ENCODE peak calls at places on chromosomes 16 and 17, in nine cellular contexts. One of them, this sample, is unnamed.

GRCh38 chr16:54409982-54410381 is 123.4 kb upstream of the IRX3 start:
- DNase-seq in tibial nerve: no peak
- DNase-seq in cardiac muscle cell: no peak
- DNase-seq in left lung: no peak
- DNase-seq in fibroblast of mammary gland: no peak
- DNase-seq in Peyer's patch: no peak
- DNase-seq in pancreas: no peak
- DNase-seq in prostate gland: no peak
- DNase-seq in gastrocnemius medialis: no peak
- DNase-seq in this sample: no peak

GRCh38 chr17:17841620-17842025 is 4.8 kb upstream of the SREBF1 start:
- DNase-seq in tibial nerve: no peak
- DNase-seq in cardiac muscle cell: peak
- DNase-seq in left lung: no peak
- DNase-seq in fibroblast of mammary gland: no peak
- DNase-seq in Peyer's patch: no peak
- DNase-seq in pancreas: peak
- DNase-seq in prostate gland: peak
- DNase-seq in gastrocnemius medialis: peak
- DNase-seq in this sample: no peak

GRCh38 chr17:68704897-68705296 is 103.7 kb upstream of the FAM20A start:
- DNase-seq in tibial nerve: no peak
- DNase-seq in cardiac muscle cell: no peak
- DNase-seq in left lung: no peak
- DNase-seq in fibroblast of mammary gland: peak
- DNase-seq in Peyer's patch: no peak
- DNase-seq in pancreas: no peak
- DNase-seq in prostate gland: no peak
- DNase-seq in gastrocnemius medialis: no peak
- DNase-seq in this sample: no peak

GRCh38 chr17:60091109-60091508 is 12.4 kb upstream of the HEATR6 start:
- DNase-seq in tibial nerve: no peak
- DNase-seq in cardiac muscle cell: no peak
- DNase-seq in left lung: no peak
- DNase-seq in fibroblast of mammary gland: no peak
- DNase-seq in Peyer's patch: no peak
- DNase-seq in pancreas: no peak
- DNase-seq in prostate gland: peak
- DNase-seq in gastrocnemius medialis: no peak
- DNase-seq in this sample: no peak

GRCh38 chr16:48106445-48106844 is 49.3 kb downstream of the ABCC12 start:
- DNase-seq in tibial nerve: no peak
- DNase-seq in cardiac muscle cell: no peak
- DNase-seq in left lung: no peak
- DNase-seq in fibroblast of mammary gland: no peak
- DNase-seq in Peyer's patch: no peak
- DNase-seq in pancreas: no peak
- DNase-seq in prostate gland: no peak
- DNase-seq in gastrocnemius medialis: no peak
- DNase-seq in this sample: no peak

GRCh38 chr16:54007504-54007903 is 279.1 kb downstream of the IRX3 start:
- DNase-seq in tibial nerve: no peak
- DNase-seq in cardiac muscle cell: no peak
- DNase-seq in left lung: no peak
- DNase-seq in fibroblast of mammary gland: no peak
- DNase-seq in Peyer's patch: no peak
- DNase-seq in pancreas: no peak
- DNase-seq in prostate gland: no peak
- DNase-seq in gastrocnemius medialis: no peak
- DNase-seq in this sample: no peak

GRCh38 chr17:18187816-18188761 is 4.5 kb downstream of the ALKBH5 start:
- DNase-seq in tibial nerve: no peak
- DNase-seq in cardiac muscle cell: no peak
- DNase-seq in left lung: peak
- DNase-seq in fibroblast of mammary gland: peak
- DNase-seq in Peyer's patch: no peak
- DNase-seq in pancreas: no peak
- DNase-seq in prostate gland: no peak
- DNase-seq in gastrocnemius medialis: no peak
- DNase-seq in this sample: peak

GRCh38 chr16:14304891-14305459 is 233.9 kb downstream of the MRTFB start:
- DNase-seq in tibial nerve: no peak
- DNase-seq in cardiac muscle cell: no peak
- DNase-seq in left lung: no peak
- DNase-seq in fibroblast of mammary gland: no peak
- DNase-seq in Peyer's patch: no peak
- DNase-seq in pancreas: peak
- DNase-seq in prostate gland: no peak
- DNase-seq in gastrocnemius medialis: no peak
- DNase-seq in this sample: no peak

GRCh38 chr17:51347851-51348584 is 87.7 kb downstream of the UTP18 start:
- DNase-seq in tibial nerve: no peak
- DNase-seq in cardiac muscle cell: no peak
- DNase-seq in left lung: no peak
- DNase-seq in fibroblast of mammary gland: no peak
- DNase-seq in Peyer's patch: no peak
- DNase-seq in pancreas: no peak
- DNase-seq in prostate gland: no peak
- DNase-seq in gastrocnemius medialis: no peak
- DNase-seq in this sample: no peak

GRCh38 chr17:34382586-34383224 is 19.7 kb upstream of the CCL1 start:
- DNase-seq in tibial nerve: no peak
- DNase-seq in cardiac muscle cell: no peak
- DNase-seq in left lung: no peak
- DNase-seq in fibroblast of mammary gland: no peak
- DNase-seq in Peyer's patch: no peak
- DNase-seq in pancreas: no peak
- DNase-seq in prostate gland: no peak
- DNase-seq in gastrocnemius medialis: no peak
- DNase-seq in this sample: no peak

GRCh38 chr16:89564476-89565255 is 4.2 kb downstream of the RPL13 start:
- DNase-seq in tibial nerve: no peak
- DNase-seq in cardiac muscle cell: peak
- DNase-seq in left lung: no peak
- DNase-seq in fibroblast of mammary gland: peak
- DNase-seq in Peyer's patch: no peak
- DNase-seq in pancreas: peak
- DNase-seq in prostate gland: no peak
- DNase-seq in gastrocnemius medialis: no peak
- DNase-seq in this sample: peak

GRCh38 chr17:69651921-69652320 is 237.4 kb downstream of the MAP2K6 start:
- DNase-seq in tibial nerve: no peak
- DNase-seq in cardiac muscle cell: no peak
- DNase-seq in left lung: no peak
- DNase-seq in fibroblast of mammary gland: peak
- DNase-seq in Peyer's patch: no peak
- DNase-seq in pancreas: no peak
- DNase-seq in prostate gland: no peak
- DNase-seq in gastrocnemius medialis: no peak
- DNase-seq in this sample: no peak

GRCh38 chr16:72602499-72602898 is 430.5 kb upstream of the PMFBP1 start:
- DNase-seq in tibial nerve: no peak
- DNase-seq in cardiac muscle cell: no peak
- DNase-seq in left lung: no peak
- DNase-seq in fibroblast of mammary gland: no peak
- DNase-seq in Peyer's patch: no peak
- DNase-seq in pancreas: no peak
- DNase-seq in prostate gland: no peak
- DNase-seq in gastrocnemius medialis: no peak
- DNase-seq in this sample: no peak
- H3K4me3 ChIP-seq in tibial nerve: no peak
- H3K4me3 ChIP-seq in cardiac muscle cell: no peak
- H3K4me3 ChIP-seq in left lung: no peak
- H3K4me3 ChIP-seq in fibroblast of mammary gland: no peak
- H3K4me3 ChIP-seq in Peyer's patch: no peak
- H3K4me3 ChIP-seq in pancreas: no peak
- H3K4me3 ChIP-seq in prostate gland: no peak
- H3K4me3 ChIP-seq in gastrocnemius medialis: no peak
- H3K4me3 ChIP-seq in this sample: no peak

GRCh38 chr17:41404024-41404651 is 6.7 kb upstream of the KRT31 start:
- DNase-seq in tibial nerve: no peak
- DNase-seq in cardiac muscle cell: no peak
- DNase-seq in left lung: no peak
- DNase-seq in fibroblast of mammary gland: peak
- DNase-seq in Peyer's patch: no peak
- DNase-seq in pancreas: no peak
- DNase-seq in prostate gland: no peak
- DNase-seq in gastrocnemius medialis: no peak
- DNase-seq in this sample: peak

GRCh38 chr17:41407226-41407625 is 9.8 kb upstream of the KRT31 start:
- DNase-seq in tibial nerve: no peak
- DNase-seq in cardiac muscle cell: no peak
- DNase-seq in left lung: no peak
- DNase-seq in fibroblast of mammary gland: no peak
- DNase-seq in Peyer's patch: no peak
- DNase-seq in pancreas: no peak
- DNase-seq in prostate gland: no peak
- DNase-seq in gastrocnemius medialis: no peak
- DNase-seq in this sample: no peak

GRCh38 chr17:41402161-41402560 is 4.8 kb upstream of the KRT31 start:
- DNase-seq in tibial nerve: no peak
- DNase-seq in cardiac muscle cell: no peak
- DNase-seq in left lung: no peak
- DNase-seq in fibroblast of mammary gland: peak
- DNase-seq in Peyer's patch: no peak
- DNase-seq in pancreas: no peak
- DNase-seq in prostate gland: no peak
- DNase-seq in gastrocnemius medialis: no peak
- DNase-seq in this sample: no peak

GRCh38 chr17:41403409-41404023 is 6.1 kb upstream of the KRT31 start:
- DNase-seq in tibial nerve: no peak
- DNase-seq in cardiac muscle cell: no peak
- DNase-seq in left lung: no peak
- DNase-seq in fibroblast of mammary gland: no peak
- DNase-seq in Peyer's patch: no peak
- DNase-seq in pancreas: no peak
- DNase-seq in prostate gland: no peak
- DNase-seq in gastrocnemius medialis: no peak
- DNase-seq in this sample: no peak

GRCh38 chr17:41406205-41406604 is 8.8 kb upstream of the KRT31 start:
- DNase-seq in tibial nerve: no peak
- DNase-seq in cardiac muscle cell: no peak
- DNase-seq in left lung: no peak
- DNase-seq in fibroblast of mammary gland: no peak
- DNase-seq in Peyer's patch: no peak
- DNase-seq in pancreas: no peak
- DNase-seq in prostate gland: no peak
- DNase-seq in gastrocnemius medialis: no peak
- DNase-seq in this sample: peak
- TF ChIP-seq CTCF in tibial nerve: no peak
- TF ChIP-seq CTCF in cardiac muscle cell: no peak
- TF ChIP-seq CTCF in left lung: no peak
- TF ChIP-seq CTCF in fibroblast of mammary gland: no peak
- TF ChIP-seq CTCF in Peyer's patch: no peak
- TF ChIP-seq CTCF in pancreas: no peak
- TF ChIP-seq CTCF in prostate gland: no peak
- TF ChIP-seq CTCF in gastrocnemius medialis: no peak
- TF ChIP-seq CTCF in this sample: peak

GRCh38 chr16:3202903-3203539 is 15.0 kb downstream of the OR1F1 start:
- DNase-seq in tibial nerve: no peak
- DNase-seq in cardiac muscle cell: no peak
- DNase-seq in left lung: no peak
- DNase-seq in fibroblast of mammary gland: peak
- DNase-seq in Peyer's patch: no peak
- DNase-seq in pancreas: no peak
- DNase-seq in prostate gland: no peak
- DNase-seq in gastrocnemius medialis: no peak
- DNase-seq in this sample: no peak

GRCh38 chr16:3212567-3212966 is 22.4 kb downstream of the ZNF200 start:
- DNase-seq in tibial nerve: no peak
- DNase-seq in cardiac muscle cell: no peak
- DNase-seq in left lung: no peak
- DNase-seq in fibroblast of mammary gland: no peak
- DNase-seq in Peyer's patch: no peak
- DNase-seq in pancreas: no peak
- DNase-seq in prostate gland: no peak
- DNase-seq in gastrocnemius medialis: no peak
- DNase-seq in this sample: no peak

GRCh38 chr16:3212006-3212405 is 23.0 kb downstream of the ZNF200 start:
- DNase-seq in tibial nerve: no peak
- DNase-seq in cardiac muscle cell: no peak
- DNase-seq in left lung: no peak
- DNase-seq in fibroblast of mammary gland: no peak
- DNase-seq in Peyer's patch: no peak
- DNase-seq in pancreas: no peak
- DNase-seq in prostate gland: no peak
- DNase-seq in gastrocnemius medialis: no peak
- DNase-seq in this sample: no peak

DNA sequence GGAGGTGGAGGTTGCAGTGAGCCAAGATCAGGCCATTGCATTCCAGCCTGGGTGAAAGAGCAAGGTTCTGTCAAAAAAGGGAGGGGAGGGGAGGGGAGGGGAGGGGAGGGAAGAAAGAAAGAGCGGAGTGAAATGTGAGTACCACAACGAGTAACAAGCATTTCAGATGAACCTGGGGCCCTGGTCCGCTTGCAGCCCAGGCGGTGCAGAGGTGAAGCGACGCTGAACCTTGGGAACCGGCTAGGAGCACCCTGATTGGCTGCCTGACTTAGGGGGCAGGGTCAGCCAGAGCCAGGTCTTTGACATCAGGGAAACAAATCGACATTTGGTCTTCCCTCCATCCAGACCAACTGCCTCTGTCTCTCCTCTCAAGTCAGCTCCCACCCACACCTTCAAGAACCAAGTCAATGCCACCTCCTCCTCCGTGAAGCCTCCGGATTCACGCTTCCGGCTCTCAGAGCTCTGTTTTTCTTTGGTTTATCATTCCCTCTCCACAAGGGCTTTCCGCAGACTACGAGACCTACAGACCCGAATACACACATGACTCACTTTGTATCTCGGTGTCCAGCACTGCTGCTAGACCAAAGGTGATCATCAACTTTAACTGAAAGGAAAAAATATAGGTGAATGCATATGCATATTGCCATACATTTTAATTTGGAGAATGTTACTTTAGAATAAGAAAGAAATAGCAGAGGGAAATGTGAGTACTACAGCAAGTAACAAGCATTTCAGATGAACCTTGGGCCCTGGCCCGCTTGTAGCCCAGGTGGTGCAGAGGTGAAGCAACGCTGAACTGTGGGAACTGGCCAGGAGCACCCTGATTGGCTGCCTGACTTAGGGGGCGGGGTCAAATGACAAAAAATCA is 19.3 kb downstream of the OR1F1 start:
- DNase-seq in tibial nerve: no peak
- DNase-seq in cardiac muscle cell: no peak
- DNase-seq in left lung: no peak
- DNase-seq in fibroblast of mammary gland: no peak
- DNase-seq in Peyer's patch: no peak
- DNase-seq in pancreas: no peak
- DNase-seq in prostate gland: no peak
- DNase-seq in gastrocnemius medialis: no peak
- DNase-seq in this sample: no peak
- H3K4me3 ChIP-seq in tibial nerve: no peak
- H3K4me3 ChIP-seq in cardiac muscle cell: no peak
- H3K4me3 ChIP-seq in left lung: no peak
- H3K4me3 ChIP-seq in fibroblast of mammary gland: no peak
- H3K4me3 ChIP-seq in Peyer's patch: no peak
- H3K4me3 ChIP-seq in pancreas: no peak
- H3K4me3 ChIP-seq in prostate gland: no peak
- H3K4me3 ChIP-seq in gastrocnemius medialis: no peak
- H3K4me3 ChIP-seq in this sample: no peak

GRCh38 chr16:20566864-20567263 is 9.3 kb downstream of the ACSM2B start:
- DNase-seq in tibial nerve: no peak
- DNase-seq in cardiac muscle cell: no peak
- DNase-seq in left lung: no peak
- DNase-seq in fibroblast of mammary gland: no peak
- DNase-seq in Peyer's patch: no peak
- DNase-seq in pancreas: no peak
- DNase-seq in prostate gland: no peak
- DNase-seq in gastrocnemius medialis: no peak
- DNase-seq in this sample: no peak

GRCh38 chr16:20568404-20568803 is 7.8 kb downstream of the ACSM2B start:
- DNase-seq in tibial nerve: no peak
- DNase-seq in cardiac muscle cell: no peak
- DNase-seq in left lung: no peak
- DNase-seq in fibroblast of mammary gland: no peak
- DNase-seq in Peyer's patch: no peak
- DNase-seq in pancreas: no peak
- DNase-seq in prostate gland: no peak
- DNase-seq in gastrocnemius medialis: no peak
- DNase-seq in this sample: no peak
- TF ChIP-seq CTCF in tibial nerve: no peak
- TF ChIP-seq CTCF in cardiac muscle cell: no peak
- TF ChIP-seq CTCF in left lung: no peak
- TF ChIP-seq CTCF in fibroblast of mammary gland: no peak
- TF ChIP-seq CTCF in Peyer's patch: no peak
- TF ChIP-seq CTCF in pancreas: no peak
- TF ChIP-seq CTCF in prostate gland: no peak
- TF ChIP-seq CTCF in gastrocnemius medialis: no peak
- TF ChIP-seq CTCF in this sample: no peak